ENCODE peak calls at places on chromosomes 7 and 10, in five cellular contexts. One of them, this sample, is unnamed.

GRCh38 chr7:40499718-40500117 is 364.9 kb downstream of the SUGCT start:
- DNase-seq in A549: no peak
- DNase-seq in HCT116: no peak
- DNase-seq in adrenal gland: no peak
- DNase-seq in transverse colon: no peak
- DNase-seq in this sample: no peak

GRCh38 chr10:79090134-79090803 is 21.5 kb downstream of the ZMIZ1 start:
- DNase-seq in A549: no peak
- DNase-seq in HCT116: no peak
- DNase-seq in adrenal gland: no peak
- DNase-seq in transverse colon: no peak
- DNase-seq in this sample: no peak

GRCh38 chr7:30968747-30969603 is 5.2 kb downstream of the GHRHR start:
- DNase-seq in A549: no peak
- DNase-seq in HCT116: no peak
- DNase-seq in adrenal gland: no peak
- DNase-seq in transverse colon: no peak
- DNase-seq in this sample: no peak

GRCh38 chr10:43739171-43739570 is 90.5 kb upstream of the ZNF32 start:
- DNase-seq in A549: no peak
- DNase-seq in HCT116: no peak
- DNase-seq in adrenal gland: no peak
- DNase-seq in transverse colon: no peak
- DNase-seq in this sample: no peak

GRCh38 chr10:89352039-89352597 is 24.3 kb downstream of the IFIT3 start:
- DNase-seq in A549: peak
- DNase-seq in HCT116: peak
- DNase-seq in adrenal gland: no peak
- DNase-seq in transverse colon: peak
- DNase-seq in this sample: peak

GRCh38 chr7:116502201-116503096 is 2.9 kb downstream of the CAV2 start:
- DNase-seq in A549: peak
- DNase-seq in HCT116: no peak
- DNase-seq in adrenal gland: no peak
- DNase-seq in transverse colon: no peak
- DNase-seq in this sample: no peak

GRCh38 chr10:70832236-70832635 is 16.5 kb downstream of the SGPL1 start:
- DNase-seq in A549: no peak
- DNase-seq in HCT116: no peak
- DNase-seq in adrenal gland: no peak
- DNase-seq in transverse colon: no peak
- DNase-seq in this sample: no peak

GRCh38 chr7:29684787-29685650 is 121.3 kb upstream of the WIPF3 start:
- DNase-seq in A549: peak
- DNase-seq in HCT116: peak
- DNase-seq in adrenal gland: peak
- DNase-seq in transverse colon: peak
- DNase-seq in this sample: peak

GRCh38 chr10:122333037-122333436 is 41.5 kb upstream of the PLEKHA1 start:
- DNase-seq in A549: no peak
- DNase-seq in HCT116: no peak
- DNase-seq in adrenal gland: no peak
- DNase-seq in transverse colon: no peak
- DNase-seq in this sample: no peak

GRCh38 chr7:12728192-12728538 is 40.7 kb downstream of the ARL4A start:
- DNase-seq in A549: no peak
- DNase-seq in HCT116: no peak
- DNase-seq in adrenal gland: no peak
- DNase-seq in transverse colon: no peak
- DNase-seq in this sample: no peak

GRCh38 chr10:44922021-44922420 is 10.9 kb downstream of the TMEM72 start:
- DNase-seq in A549: no peak
- DNase-seq in HCT116: no peak
- DNase-seq in adrenal gland: no peak
- DNase-seq in transverse colon: no peak
- DNase-seq in this sample: no peak

GRCh38 chr7:128053023-128053422 is 21.8 kb upstream of the LRRC4 start:
- DNase-seq in A549: no peak
- DNase-seq in HCT116: no peak
- DNase-seq in adrenal gland: no peak
- DNase-seq in transverse colon: no peak
- DNase-seq in this sample: no peak

GRCh38 chr7:83936056-83936703 is 258.4 kb downstream of the SEMA3A start:
- DNase-seq in A549: peak
- DNase-seq in HCT116: peak
- DNase-seq in adrenal gland: peak
- DNase-seq in transverse colon: peak
- DNase-seq in this sample: peak

GRCh38 chr7:105849122-105849855 is 27.1 kb downstream of the ATXN7L1 start:
- DNase-seq in A549: no peak
- DNase-seq in HCT116: no peak
- DNase-seq in adrenal gland: no peak
- DNase-seq in transverse colon: no peak
- DNase-seq in this sample: peak

GRCh38 chr10:1102392-1102791 is 46.2 kb downstream of the WDR37 start:
- DNase-seq in A549: no peak
- DNase-seq in HCT116: no peak
- DNase-seq in adrenal gland: no peak
- DNase-seq in transverse colon: no peak
- DNase-seq in this sample: no peak

GRCh38 chr7:36863901-36864701 is 139.8 kb upstream of the AOAH start:
- DNase-seq in A549: no peak
- DNase-seq in HCT116: no peak
- DNase-seq in adrenal gland: peak
- DNase-seq in transverse colon: peak
- DNase-seq in this sample: no peak

GRCh38 chr7:8172372-8173354 is 89.3 kb downstream of the ICA1 start:
- DNase-seq in A549: no peak
- DNase-seq in HCT116: no peak
- DNase-seq in adrenal gland: no peak
- DNase-seq in transverse colon: no peak
- DNase-seq in this sample: no peak

GRCh38 chr7:155161690-155162089 is 91.6 kb downstream of the HTR5A start:
- DNase-seq in A549: no peak
- DNase-seq in HCT116: no peak
- DNase-seq in adrenal gland: no peak
- DNase-seq in transverse colon: no peak
- DNase-seq in this sample: no peak

GRCh38 chr10:50417486-50417905 is 166.2 kb upstream of the ASAH2 start:
- DNase-seq in A549: peak
- DNase-seq in HCT116: no peak
- DNase-seq in adrenal gland: no peak
- DNase-seq in transverse colon: no peak
- DNase-seq in this sample: no peak

GRCh38 chr10:50419756-50420155 is 168.4 kb upstream of the ASAH2 start:
- DNase-seq in A549: no peak
- DNase-seq in HCT116: no peak
- DNase-seq in adrenal gland: no peak
- DNase-seq in transverse colon: no peak
- DNase-seq in this sample: no peak

GRCh38 chr10:50416885-50417284 is 165.6 kb upstream of the ASAH2 start:
- DNase-seq in A549: no peak
- DNase-seq in HCT116: no peak
- DNase-seq in adrenal gland: no peak
- DNase-seq in transverse colon: no peak
- DNase-seq in this sample: no peak

GRCh38 chr10:50419091-50419490 is 167.8 kb upstream of the ASAH2 start:
- DNase-seq in A549: no peak
- DNase-seq in HCT116: no peak
- DNase-seq in adrenal gland: no peak
- DNase-seq in transverse colon: no peak
- DNase-seq in this sample: no peak

GRCh38 chr10:50417906-50418697 is 166.8 kb upstream of the ASAH2 start:
- DNase-seq in A549: peak
- DNase-seq in HCT116: peak
- DNase-seq in adrenal gland: peak
- DNase-seq in transverse colon: peak
- DNase-seq in this sample: peak
- TF ChIP-seq POLR2A in A549: no peak
- TF ChIP-seq POLR2A in HCT116: no peak
- TF ChIP-seq POLR2A in adrenal gland: peak
- TF ChIP-seq POLR2A in transverse colon: no peak
- TF ChIP-seq POLR2A in this sample: peak

GRCh38 chr10:58334817-58335305 is at the start of gene UBE2D1:
- DNase-seq in A549: peak
- DNase-seq in HCT116: peak
- DNase-seq in adrenal gland: peak
- DNase-seq in transverse colon: peak
- DNase-seq in this sample: peak
- TF ChIP-seq POLR2A in A549: peak
- TF ChIP-seq POLR2A in HCT116: peak
- TF ChIP-seq POLR2A in adrenal gland: peak
- TF ChIP-seq POLR2A in transverse colon: peak
- TF ChIP-seq POLR2A in this sample: peak

GRCh38 chr10:116115797-116116196 is 157.2 kb downstream of the GFRA1 start:
- DNase-seq in A549: no peak
- DNase-seq in HCT116: no peak
- DNase-seq in adrenal gland: no peak
- DNase-seq in transverse colon: no peak
- DNase-seq in this sample: no peak
- TF ChIP-seq POLR2A in A549: no peak
- TF ChIP-seq POLR2A in HCT116: no peak
- TF ChIP-seq POLR2A in adrenal gland: no peak
- TF ChIP-seq POLR2A in transverse colon: no peak
- TF ChIP-seq POLR2A in this sample: no peak

GRCh38 chr7:6271091-6271658 is 1.2 kb downstream of the CYTH3 start:
- DNase-seq in A549: peak
- DNase-seq in HCT116: no peak
- DNase-seq in adrenal gland: peak
- DNase-seq in transverse colon: peak
- DNase-seq in this sample: peak

GRCh38 chr7:6271694-6272371 is 591 bp downstream of the CYTH3 start:
- DNase-seq in A549: peak
- DNase-seq in HCT116: no peak
- DNase-seq in adrenal gland: peak
- DNase-seq in transverse colon: peak
- DNase-seq in this sample: no peak

GRCh38 chr7:6273380-6273837 is 985 bp upstream of the CYTH3 start:
- DNase-seq in A549: no peak
- DNase-seq in HCT116: no peak
- DNase-seq in adrenal gland: peak
- DNase-seq in transverse colon: peak
- DNase-seq in this sample: no peak

GRCh38 chr7:6273917-6274630 is 1.6 kb upstream of the CYTH3 start:
- DNase-seq in A549: no peak
- DNase-seq in HCT116: no peak
- DNase-seq in adrenal gland: no peak
- DNase-seq in transverse colon: no peak
- DNase-seq in this sample: no peak

GRCh38 chr7:6272481-6273323 is at the start of gene CYTH3:
- DNase-seq in A549: peak
- DNase-seq in HCT116: no peak
- DNase-seq in adrenal gland: peak
- DNase-seq in transverse colon: peak
- DNase-seq in this sample: peak
- TF ChIP-seq POLR2A in A549: peak
- TF ChIP-seq POLR2A in HCT116: peak
- TF ChIP-seq POLR2A in adrenal gland: peak
- TF ChIP-seq POLR2A in transverse colon: no peak
- TF ChIP-seq POLR2A in this sample: peak

GRCh38 chr10:93267521-93267920 is 193.8 kb downstream of the CYP26A1 start:
- DNase-seq in A549: no peak
- DNase-seq in HCT116: no peak
- DNase-seq in adrenal gland: no peak
- DNase-seq in transverse colon: no peak
- DNase-seq in this sample: no peak

GRCh38 chr10:93271347-93271746 is 197.7 kb downstream of the CYP26A1 start:
- DNase-seq in A549: no peak
- DNase-seq in HCT116: no peak
- DNase-seq in adrenal gland: no peak
- DNase-seq in transverse colon: no peak
- DNase-seq in this sample: no peak

GRCh38 chr10:93266858-93267257 is 193.2 kb downstream of the CYP26A1 start:
- DNase-seq in A549: no peak
- DNase-seq in HCT116: no peak
- DNase-seq in adrenal gland: no peak
- DNase-seq in transverse colon: no peak
- DNase-seq in this sample: no peak

GRCh38 chr10:93269281-93269680 is 195.6 kb downstream of the CYP26A1 start:
- DNase-seq in A549: no peak
- DNase-seq in HCT116: no peak
- DNase-seq in adrenal gland: no peak
- DNase-seq in transverse colon: no peak
- DNase-seq in this sample: no peak

DNA sequence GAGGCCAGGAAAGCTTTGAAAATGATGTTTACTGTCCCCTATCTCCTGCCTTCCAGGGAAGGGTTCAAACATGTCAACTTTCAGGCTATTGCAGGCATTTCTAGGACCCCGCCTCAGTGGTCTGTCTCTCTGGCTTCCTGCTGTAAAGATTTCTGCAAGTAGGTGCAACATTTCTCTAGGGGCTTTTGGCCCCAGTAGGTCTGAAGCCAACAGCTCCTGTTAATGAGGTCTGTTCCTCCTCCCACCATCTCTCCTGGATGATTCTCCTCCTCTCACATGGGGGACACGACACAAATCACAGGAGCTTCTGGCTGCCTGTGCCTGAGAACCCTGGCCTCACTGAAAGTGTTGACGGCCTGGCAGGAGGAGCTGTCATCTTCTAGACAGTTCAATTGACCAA is 194.3 kb downstream of the CYP26A1 start:
- DNase-seq in A549: no peak
- DNase-seq in HCT116: no peak
- DNase-seq in adrenal gland: no peak
- DNase-seq in transverse colon: no peak
- DNase-seq in this sample: no peak
- TF ChIP-seq POLR2A in A549: no peak
- TF ChIP-seq POLR2A in HCT116: no peak
- TF ChIP-seq POLR2A in adrenal gland: no peak
- TF ChIP-seq POLR2A in transverse colon: no peak
- TF ChIP-seq POLR2A in this sample: no peak

GRCh38 chr10:124745257-124745656 is 1.1 kb upstream of the FAM53B start:
- DNase-seq in A549: no peak
- DNase-seq in HCT116: no peak
- DNase-seq in adrenal gland: no peak
- DNase-seq in transverse colon: no peak
- DNase-seq in this sample: no peak

GRCh38 chr10:124744688-124745055 is 494 bp upstream of the FAM53B start:
- DNase-seq in A549: peak
- DNase-seq in HCT116: peak
- DNase-seq in adrenal gland: no peak
- DNase-seq in transverse colon: no peak
- DNase-seq in this sample: no peak

GRCh38 chr10:124743188-124744046 is 761 bp downstream of the FAM53B start:
- DNase-seq in A549: peak
- DNase-seq in HCT116: no peak
- DNase-seq in adrenal gland: peak
- DNase-seq in transverse colon: no peak
- DNase-seq in this sample: no peak

GRCh38 chr10:124745678-124746077 is 1.5 kb upstream of the FAM53B start:
- DNase-seq in A549: peak
- DNase-seq in HCT116: peak
- DNase-seq in adrenal gland: no peak
- DNase-seq in transverse colon: no peak
- DNase-seq in this sample: no peak

GRCh38 chr10:124744047-124744687 is at the start of gene FAM53B:
- DNase-seq in A549: peak
- DNase-seq in HCT116: peak
- DNase-seq in adrenal gland: peak
- DNase-seq in transverse colon: peak
- DNase-seq in this sample: peak
- TF ChIP-seq POLR2A in A549: no peak
- TF ChIP-seq POLR2A in HCT116: peak
- TF ChIP-seq POLR2A in adrenal gland: peak
- TF ChIP-seq POLR2A in transverse colon: no peak
- TF ChIP-seq POLR2A in this sample: peak

This sample was measured in H54.